ENCODE peak calls at places on chromosomes 1 and 21, in four cellular contexts. Q, C, S and H are unnamed samples.

GRCh38 chr1:27004471-27005165 is 8.0 kb downstream of the TENT5B start:
- DNase-seq in Q (peak; percentile 86), C (no peak), S (no peak), H (peak; percentile 57)

GRCh38 chr1:78408830-78409229 is 81.9 kb upstream of the PTGFR start:
- DNase-seq in Q (no peak), C (no peak), S (no peak), H (no peak)

GRCh38 chr1:33295023-33295422 is 25.9 kb downstream of the A3GALT2 start:
- DNase-seq in Q (no peak), C (no peak), S (no peak), H (no peak)

GRCh38 chr1:216456682-216457081 is 33.4 kb upstream of the USH2A start:
- DNase-seq in Q (no peak), C (no peak), S (no peak), H (peak; percentile 78)

GRCh38 chr21:36945496-36946138 is 20.9 kb downstream of the HLCS start:
- DNase-seq in Q (peak; percentile 50), C (no peak), S (no peak), H (no peak)

GRCh38 chr1:231872461-231872910 is 245.9 kb downstream of the DISC1 start:
- DNase-seq in Q (no peak), C (no peak), S (no peak), H (no peak)

GRCh38 chr1:102941364-102941947 is 166.9 kb downstream of the COL11A1 start:
- DNase-seq in Q (no peak), C (no peak), S (no peak), H (no peak)

GRCh38 chr1:93804412-93804811 is 74.6 kb downstream of the DNTTIP2 start:
- DNase-seq in Q (no peak), C (no peak), S (no peak), H (no peak)

GRCh38 chr1:245952383-245952989 is 554.6 kb downstream of the SMYD3 start:
- DNase-seq in Q (no peak), C (no peak), S (no peak), H (no peak)

GRCh38 chr21:41507521-41508414 is at the start of gene TMPRSS2:
- DNase-seq in Q (no peak), C (no peak), S (no peak), H (no peak)

GRCh38 chr1:198907423-198907746 is 268.5 kb downstream of the PTPRC start:
- DNase-seq in Q (no peak), C (no peak), S (no peak), H (no peak)

GRCh38 chr1:201530741-201531521 is 8.0 kb upstream of the NAV1 start:
- DNase-seq in Q (peak; percentile 76), C (peak; percentile 45), S (peak; percentile 43), H (peak; percentile 89)

GRCh38 chr1:219990782-219991510 is 55.4 kb downstream of the EPRS1 start:
- DNase-seq in Q (peak; percentile 28), C (peak; percentile 8), S (peak; percentile 45), H (peak; percentile 27)

GRCh38 chr1:116777831-116778830 is 23.9 kb downstream of the CD2 start:
- DNase-seq in Q (no peak), C (no peak), S (peak; percentile 43), H (no peak)

GRCh38 chr1:230386863-230387262 is 39.3 kb downstream of the PGBD5 start:
- DNase-seq in Q (no peak), C (no peak), S (no peak), H (no peak)

GRCh38 chr1:247110627-247111258 is 6.6 kb upstream of the ZNF669 start:
- DNase-seq in Q (peak; percentile 55), C (no peak), S (no peak), H (no peak)

GRCh38 chr1:11354893-11355593 is 82.0 kb downstream of the UBIAD1 start:
- DNase-seq in Q (no peak), C (no peak), S (no peak), H (no peak)

GRCh38 chr1:244096066-244096610 is 45.1 kb downstream of the ZBTB18 start:
- DNase-seq in Q (no peak), C (no peak), S (no peak), H (no peak)

GRCh38 chr1:19374402-19374801 is 62.3 kb downstream of the SLC66A1 start:
- DNase-seq in Q (peak; percentile 50), C (no peak), S (no peak), H (no peak)

GRCh38 chr1:207318072-207318619 is 3.3 kb upstream of the CD55 start:
- DNase-seq in Q (no peak), C (no peak), S (no peak), H (no peak)

GRCh38 chr1:241598234-241598633 is 41.9 kb downstream of the CHML start:
- DNase-seq in Q (no peak), C (no peak), S (no peak), H (no peak)

GRCh38 chr1:17875171-17875881 is 120.2 kb downstream of the ACTL8 start:
- DNase-seq in Q (no peak), C (no peak), S (no peak), H (no peak)

GRCh38 chr1:95232646-95233320 is 1.2 kb upstream of the RWDD3 start:
- DNase-seq in Q (no peak), C (no peak), S (no peak), H (no peak)

GRCh38 chr1:179754031-179754624 is 11.0 kb downstream of the FAM163A start:
- DNase-seq in Q (no peak), C (no peak), S (no peak), H (no peak)

GRCh38 chr1:185786524-185786923 is 52.3 kb downstream of the HMCN1 start:
- DNase-seq in Q (no peak), C (no peak), S (no peak), H (no peak)

GRCh38 chr1:25232866-25233784 is 823 bp upstream of the SYF2 start:
- DNase-seq in Q (peak; percentile 99), C (peak; percentile 83), S (peak; percentile 91), H (peak; percentile 81)

GRCh38 chr21:39867198-39867650 is at the start of gene PCP4:
- DNase-seq in Q (peak; percentile 74), C (peak; percentile 27), S (peak; percentile 7), H (peak; percentile 71)

GRCh38 chr1:85344256-85344694 is 67.8 kb upstream of the BCL10 start:
- DNase-seq in Q (no peak), C (no peak), S (peak; percentile 44), H (peak; percentile 42)

GRCh38 chr1:27435566-27436203 is 43.3 kb downstream of the GPR3 start:
- DNase-seq in Q (no peak), C (no peak), S (no peak), H (no peak)

GRCh38 chr1:61481313-61481712 is 243.6 kb downstream of the TM2D1 start:
- DNase-seq in Q (no peak), C (no peak), S (no peak), H (no peak)

GRCh38 chr1:226066415-226067077 is 4.0 kb downstream of the H3-3A start:
- DNase-seq in Q (no peak), C (no peak), S (no peak), H (peak; percentile 27)

GRCh38 chr1:30117685-30118084 is 605.7 kb downstream of the MATN1 start:
- DNase-seq in Q (peak; percentile 68), C (no peak), S (no peak), H (no peak)

GRCh38 chr1:199122532-199123311 is 483.9 kb downstream of the PTPRC start:
- DNase-seq in Q (no peak), C (no peak), S (no peak), H (no peak)

GRCh38 chr1:234613992-234614584 is 4.1 kb upstream of the IRF2BP2 start:
- DNase-seq in Q (no peak), C (no peak), S (no peak), H (no peak)
- TF ChIP-seq JUND in Q (no peak), C (no peak), S (no peak), H (no peak)

GRCh38 chr1:35188578-35189392 is 4.2 kb downstream of the SFPQ start:
- DNase-seq in Q (no peak), C (no peak), S (peak; percentile 49), H (no peak)
- TF ChIP-seq ELF1 in Q (no peak), C (no peak), S (no peak), H (no peak)

GRCh38 chr1:39899611-39900538 is 1.8 kb downstream of the MYCL start:
- DNase-seq in Q (no peak), C (no peak), S (no peak), H (no peak)

GRCh38 chr1:39901486-39902120 is at the start of gene MYCL:
- DNase-seq in Q (peak; percentile 93), C (peak; percentile 87), S (peak; percentile 64), H (peak; percentile 93)

GRCh38 chr1:39900662-39901485 is 843 bp downstream of the MYCL start:
- DNase-seq in Q (peak; percentile 55), C (no peak), S (no peak), H (peak; percentile 70)

GRCh38 chr1:39905142-39905541 is 3.4 kb upstream of the MYCL start:
- DNase-seq in Q (no peak), C (no peak), S (no peak), H (no peak)

DNA sequence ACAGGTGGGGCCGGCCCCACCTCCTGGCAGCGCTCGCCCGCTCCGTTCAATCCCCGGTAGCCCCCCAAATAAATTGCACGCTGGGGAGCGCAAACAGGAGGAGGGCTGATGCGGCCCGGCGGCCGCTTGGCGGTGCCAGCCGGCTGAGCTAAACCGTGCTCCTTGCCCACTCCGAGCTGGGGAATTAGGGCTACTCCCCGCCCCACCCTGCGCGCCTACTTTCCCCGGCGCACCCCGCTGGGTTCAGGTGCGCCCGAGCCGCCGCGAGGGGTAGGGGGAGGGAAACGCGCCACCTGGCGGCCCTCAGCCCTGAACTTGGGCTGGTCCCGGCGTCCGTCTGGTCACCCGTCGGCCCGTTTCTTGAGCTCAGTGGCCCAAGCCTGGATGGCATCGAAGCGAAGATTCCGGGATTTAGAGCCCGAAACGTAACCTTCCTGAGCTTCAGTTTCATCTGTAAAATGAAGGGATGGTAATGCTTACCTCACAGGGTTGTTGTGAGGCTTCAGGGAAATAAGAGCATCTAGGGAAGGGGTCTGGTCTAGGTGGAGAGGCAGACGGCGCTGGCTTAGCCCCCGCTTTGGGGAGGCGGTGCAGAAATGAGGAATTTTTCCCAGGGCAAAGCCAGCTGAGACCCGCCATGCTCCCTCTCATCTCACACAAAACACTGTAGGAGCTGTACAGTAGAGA is 547 bp upstream of the MYCL start:
- DNase-seq in Q (peak; percentile 91), C (peak; percentile 70), S (peak; percentile 24), H (peak; percentile 85)
- TF ChIP-seq POLR2AphosphoS5 in Q (no peak), C (no peak), S (no peak), H (no peak)

GRCh38 chr1:66276229-66276628 is 257.7 kb upstream of the SGIP1 start:
- DNase-seq in Q (no peak), C (no peak), S (no peak), H (no peak)
- TF ChIP-seq JUND in Q (no peak), C (no peak), S (no peak), H (no peak)